ENCODE peak calls at places on chromosomes 2 and 18, in seven cellular contexts. X is GM23338, T is body of pancreas, Q is gastrocnemius medialis, E is colonic mucosa, K is SJSA1, Z is foreskin keratinocyte. O is an unnamed sample.
A peak's percentile ranks its signal among the peaks of the same experiment; 100 is the strongest.

GRCh38 chr2:130797493-130798435 is 39.0 kb upstream of the ARHGEF4 start:
- DNase-seq in X (peak; percentile 95), E (peak; percentile 90), Q (peak; percentile 60), Z (peak; percentile 54), T (peak; percentile 92), K (peak; percentile 93), O (peak; percentile 77)

GRCh38 chr2:94956797-94957391 is 68.6 kb upstream of the MAL start:
- DNase-seq in E (peak; percentile 34), T (peak; percentile 55), Z (no peak), X (peak; percentile 67), Q (no peak), K (no peak), O (peak; percentile 52)

GRCh38 chr18:35355140-35355618 is 11.0 kb upstream of the ZNF24 start:
- DNase-seq in T (peak; percentile 85), K (peak; percentile 64), Q (peak; percentile 46), E (peak; percentile 68), X (peak; percentile 90), Z (no peak), O (no peak)

GRCh38 chr2:237552911-237553310 is 13.5 kb upstream of the PRLH start:
- DNase-seq in Z (no peak), Q (no peak), K (no peak), E (no peak), X (no peak), T (no peak), O (no peak)

GRCh38 chr2:218876562-218877219 is 4.0 kb upstream of the WNT10A start:
- DNase-seq in Z (no peak), X (peak; percentile 85), K (peak; percentile 60), Q (no peak), E (peak; percentile 67), T (peak; percentile 77), O (no peak)

GRCh38 chr2:133264951-133265949 is 303.0 kb downstream of the NCKAP5 start:
- DNase-seq in X (peak; percentile 54), Q (no peak), E (peak; percentile 36), Z (no peak), T (peak; percentile 58), K (no peak), O (no peak)

GRCh38 chr18:12838178-12838634 is 45.8 kb downstream of the PTPN2 start:
- DNase-seq in Q (no peak), T (peak; percentile 79), Z (peak; percentile 86), X (peak; percentile 26), E (peak; percentile 86), K (peak; percentile 71), O (peak; percentile 94)

GRCh38 chr2:238663586-238663985 is 184.3 kb upstream of the TWIST2 start:
- DNase-seq in X (no peak), Z (no peak), T (no peak), Q (no peak), K (no peak), E (no peak), O (no peak)

GRCh38 chr2:36058953-36059352 is 296.6 kb upstream of the CRIM1 start:
- DNase-seq in E (no peak), Q (no peak), Z (peak; percentile 7), X (no peak), T (no peak), K (no peak), O (peak; percentile 21)

GRCh38 chr2:238240761-238241711 is 1.2 kb upstream of the HES6 start:
- DNase-seq in E (peak; percentile 77), K (no peak), T (peak; percentile 95), Z (no peak), Q (peak; percentile 83), X (peak; percentile 96), O (peak; percentile 39)

GRCh38 chr18:73636355-73636754 is 511.3 kb downstream of the FBXO15 start:
- DNase-seq in X (no peak), K (no peak), Q (no peak), E (no peak), T (no peak), Z (peak; percentile 64), O (no peak)

GRCh38 chr18:36436387-36436786 is 138.9 kb downstream of the FHOD3 start:
- DNase-seq in Q (no peak), T (no peak), K (no peak), Z (no peak), E (no peak), X (no peak), O (no peak)

GRCh38 chr2:238942941-238943715 is 95.2 kb downstream of the TWIST2 start:
- DNase-seq in Q (no peak), T (no peak), E (no peak), K (peak; percentile 16), Z (no peak), X (no peak), O (no peak)

GRCh38 chr2:130382313-130382917 is 26.6 kb downstream of the PTPN18 start:
- DNase-seq in T (no peak), K (no peak), Z (no peak), E (no peak), X (no peak), Q (no peak), O (no peak)

GRCh38 chr18:54284967-54285785 is 15.9 kb downstream of the POLI start:
- DNase-seq in T (peak; percentile 18), Q (no peak), X (no peak), Z (peak; percentile 58), E (no peak), K (peak; percentile 49), O (peak; percentile 18)

GRCh38 chr2:37774976-37775907 is 103.8 kb upstream of the CDC42EP3 start:
- DNase-seq in Z (no peak), E (no peak), T (no peak), Q (no peak), X (no peak), K (no peak), O (no peak)

GRCh38 chr18:58695772-58696171 is 24.5 kb downstream of the MALT1 start:
- DNase-seq in K (no peak), Z (no peak), Q (no peak), X (no peak), E (no peak), T (no peak), O (no peak)

GRCh38 chr2:203346624-203347023 is 18.4 kb downstream of the ABI2 start:
- DNase-seq in Z (no peak), T (no peak), K (no peak), X (no peak), E (no peak), Q (no peak), O (no peak)

GRCh38 chr18:46756559-46757201 is at the start of gene ST8SIA5:
- DNase-seq in K (no peak), E (no peak), Z (no peak), Q (no peak), T (no peak), X (peak; percentile 88), O (no peak)

GRCh38 chr2:24855703-24856102 is 62.5 kb downstream of the CENPO start:
- DNase-seq in X (no peak), Q (no peak), T (peak; percentile 24), K (no peak), E (no peak), Z (no peak), O (no peak)

GRCh38 chr2:58521803-58522602 is 280.9 kb upstream of the FANCL start:
- DNase-seq in X (no peak), Q (no peak), K (no peak), T (no peak), E (no peak), Z (peak; percentile 7), O (no peak)

GRCh38 chr18:55586841-55587240 is 1.2 kb downstream of the TCF4 start:
- DNase-seq in T (no peak), E (no peak), X (no peak), Z (no peak), K (no peak), Q (no peak), O (no peak)

GRCh38 chr2:63790913-63791312 is 50.8 kb upstream of the UGP2 start:
- DNase-seq in T (no peak), X (no peak), K (peak; percentile 70), Q (no peak), E (no peak), Z (peak; percentile 40), O (peak; percentile 77)

GRCh38 chr2:158774663-158775062 is 20.5 kb upstream of the DAPL1 start:
- DNase-seq in T (no peak), E (no peak), X (no peak), K (no peak), Q (no peak), Z (no peak), O (no peak)

GRCh38 chr2:69438580-69438979 is 1.3 kb upstream of the NFU1 start:
- DNase-seq in Z (no peak), T (no peak), E (no peak), K (no peak), X (no peak), Q (no peak), O (no peak)

GRCh38 chr2:191927319-191927867 is 80.5 kb upstream of the CAVIN2 start:
- DNase-seq in X (peak; percentile 18), Q (no peak), T (peak; percentile 59), E (peak; percentile 60), Z (peak; percentile 27), K (peak; percentile 65), O (peak; percentile 75)

GRCh38 chr2:233679176-233679575 is 2.5 kb upstream of the UGT1A7 start:
- DNase-seq in E (no peak), T (no peak), K (no peak), X (no peak), Q (no peak), Z (no peak), O (no peak)
- H3K27ac ChIP-seq in E (no peak overlapping the region), T (no peak overlapping the region), K (no peak overlapping the region), X (no peak overlapping the region), Q (no peak overlapping the region), Z (no peak overlapping the region), O (no peak overlapping the region)

GRCh38 chr2:204505946-204506345 is 39.3 kb upstream of the PARD3B start:
- DNase-seq in X (no peak), Q (no peak), E (no peak), T (no peak), K (no peak), Z (no peak), O (no peak)
- H3K27ac ChIP-seq in X (no peak overlapping the region), Q (no peak overlapping the region), E (no peak overlapping the region), T (no peak overlapping the region), K (peak overlapping the region; percentile 42), Z (no peak overlapping the region), O (no peak overlapping the region)

GRCh38 chr2:146561996-146562395 is 1282.8 kb upstream of the ACVR2A start:
- DNase-seq in E (no peak), T (no peak), Z (no peak), Q (no peak), X (no peak), K (no peak), O (no peak)
- H3K27ac ChIP-seq in E (no peak overlapping the region), T (no peak overlapping the region), Z (no peak overlapping the region), Q (no peak overlapping the region), X (no peak overlapping the region), K (no peak overlapping the region), O (no peak overlapping the region)

GRCh38 chr18:76674596-76674995 is 147.8 kb upstream of the ZNF236 start:
- DNase-seq in E (no peak), Q (no peak), K (no peak), Z (no peak), X (no peak), T (no peak), O (no peak)

GRCh38 chr18:76684265-76684664 is 138.1 kb upstream of the ZNF236 start:
- DNase-seq in T (no peak), Q (no peak), K (no peak), Z (no peak), E (no peak), X (no peak), O (no peak)

GRCh38 chr18:76679877-76680276 is 142.5 kb upstream of the ZNF236 start:
- DNase-seq in Z (no peak), X (peak; percentile 57), E (no peak), Q (no peak), K (no peak), T (no peak), O (no peak)

GRCh38 chr18:76678248-76678647 is 144.1 kb upstream of the ZNF236 start:
- DNase-seq in E (no peak), T (no peak), Q (no peak), Z (no peak), X (no peak), K (no peak), O (no peak)

GRCh38 chr18:76679259-76679658 is 143.1 kb upstream of the ZNF236 start:
- DNase-seq in K (no peak), Q (no peak), Z (no peak), T (no peak), E (no peak), X (peak; percentile 41), O (no peak)
- H3K27ac ChIP-seq in K (no peak overlapping the region), Q (no peak overlapping the region), Z (no peak overlapping the region), T (no peak overlapping the region), E (no peak overlapping the region), X (no peak overlapping the region), O (no peak overlapping the region)